ENCODE peak calls at places on chromosomes 4 and X, in five cellular contexts. D, B, T, Y and Q are unnamed samples.

GRCh38 chr4:184237612-184238011 is 19.9 kb upstream of the ENPP6 start:
- DNase-seq in D (no peak), B (no peak), T (no peak), Y (no peak), Q (no peak)

GRCh38 chr4:1330761-1331590 is 16.0 kb upstream of the UVSSA start:
- DNase-seq in D (no peak), B (no peak), T (no peak), Y (no peak), Q (no peak)

GRCh38 chr4:41542526-41543270 is 4.7 kb downstream of the LIMCH1 start:
- DNase-seq in D (no peak), B (no peak), T (no peak), Y (no peak), Q (no peak)

GRCh38 chr4:136749988-136750387 is 782.3 kb downstream of the PCDH18 start:
- DNase-seq in D (no peak), B (no peak), T (no peak), Y (no peak), Q (no peak)

GRCh38 chr4:41155194-41155830 is 59.0 kb downstream of the APBB2 start:
- DNase-seq in D (no peak), B (no peak), T (no peak), Y (no peak), Q (no peak)

GRCh38 chr4:150217192-150217591 is 138.9 kb downstream of the DCLK2 start:
- DNase-seq in D (no peak), B (no peak), T (no peak), Y (no peak), Q (no peak)

GRCh38 chr4:926538-926937 is 5.6 kb downstream of the GAK start:
- DNase-seq in D (no peak), B (no peak), T (no peak), Y (peak), Q (peak)

GRCh38 chr4:48102303-48102702 is 31.7 kb downstream of the TXK start:
- DNase-seq in D (no peak), B (no peak), T (no peak), Y (no peak), Q (no peak)

GRCh38 chrX:78375894-78376293 is 48.5 kb upstream of the CYSLTR1 start:
- DNase-seq in D (no peak), B (no peak), T (no peak), Y (no peak), Q (no peak)

GRCh38 chrX:8738588-8739189 is 6.8 kb upstream of the ANOS1 start:
- DNase-seq in D (peak), B (no peak), T (no peak), Y (no peak), Q (peak)

GRCh38 chr4:105978684-105979296 is 83.5 kb downstream of the NPNT start:
- DNase-seq in D (no peak), B (no peak), T (no peak), Y (peak), Q (no peak)

GRCh38 chrX:123860506-123860840 is 620 bp downstream of the XIAP start:
- DNase-seq in D (no peak), B (no peak), T (no peak), Y (no peak), Q (no peak)

GRCh38 chr4:6338951-6339817 is 69.5 kb downstream of the WFS1 start:
- DNase-seq in D (no peak), B (no peak), T (no peak), Y (peak), Q (no peak)

GRCh38 chrX:119757979-119758681 is at the start of gene SOWAHD:
- DNase-seq in D (peak), B (no peak), T (no peak), Y (peak), Q (peak)

GRCh38 chrX:121333942-121334341 is 286.5 kb downstream of the GLUD2 start:
- DNase-seq in D (no peak), B (no peak), T (no peak), Y (no peak), Q (no peak)

GRCh38 chr4:159042097-159042605 is 60.7 kb upstream of the RAPGEF2 start:
- DNase-seq in D (no peak), B (no peak), T (no peak), Y (no peak), Q (no peak)

GRCh38 chr4:169351860-169352259 is 81.1 kb upstream of the SH3RF1 start:
- DNase-seq in D (peak), B (no peak), T (no peak), Y (no peak), Q (no peak)

GRCh38 chrX:104750146-104750699 is 184.2 kb downstream of the IL1RAPL2 start:
- DNase-seq in D (no peak), B (no peak), T (no peak), Y (no peak), Q (no peak)

GRCh38 chrX:39808471-39808917 is 289.3 kb downstream of the BCOR start:
- DNase-seq in D (no peak), B (no peak), T (no peak), Y (no peak), Q (no peak)

GRCh38 chr4:85741921-85742591 is 267.1 kb downstream of the ARHGAP24 start:
- DNase-seq in D (no peak), B (no peak), T (no peak), Y (no peak), Q (no peak)

GRCh38 chrX:115491766-115492165 is 69.2 kb upstream of the PLS3 start:
- DNase-seq in D (no peak), B (no peak), T (no peak), Y (no peak), Q (no peak)

GRCh38 chr4:42638993-42639392 is 17.9 kb downstream of the ATP8A1 start:
- DNase-seq in D (no peak), B (no peak), T (no peak), Y (no peak), Q (no peak)

GRCh38 chrX:110402091-110402854 is 43.6 kb downstream of the RTL9 start:
- DNase-seq in D (no peak), B (no peak), T (peak), Y (peak), Q (no peak)

GRCh38 chrX:13167444-13168207 is 123.2 kb upstream of the FAM9C start:
- DNase-seq in D (no peak), B (no peak), T (peak), Y (no peak), Q (no peak)

GRCh38 chrX:13845721-13846378 is 29.0 kb upstream of the GPM6B start:
- DNase-seq in D (no peak), B (no peak), T (no peak), Y (no peak), Q (no peak)

GRCh38 chrX:1212532-1212931 is at the start of gene CRLF2:
- DNase-seq in D (peak), B (peak), T (no peak), Y (no peak), Q (no peak)

GRCh38 chr4:69707807-69708206 is 52.6 kb downstream of the SULT1B1 start:
- DNase-seq in D (no peak), B (no peak), T (no peak), Y (no peak), Q (no peak)

GRCh38 chrX:120514236-120514635 is 45.1 kb upstream of the LAMP2 start:
- DNase-seq in D (peak), B (no peak), T (no peak), Y (no peak), Q (peak)

GRCh38 chr4:177573487-177573886 is 131.2 kb upstream of the AGA start:
- DNase-seq in D (no peak), B (peak), T (no peak), Y (no peak), Q (no peak)

DNA sequence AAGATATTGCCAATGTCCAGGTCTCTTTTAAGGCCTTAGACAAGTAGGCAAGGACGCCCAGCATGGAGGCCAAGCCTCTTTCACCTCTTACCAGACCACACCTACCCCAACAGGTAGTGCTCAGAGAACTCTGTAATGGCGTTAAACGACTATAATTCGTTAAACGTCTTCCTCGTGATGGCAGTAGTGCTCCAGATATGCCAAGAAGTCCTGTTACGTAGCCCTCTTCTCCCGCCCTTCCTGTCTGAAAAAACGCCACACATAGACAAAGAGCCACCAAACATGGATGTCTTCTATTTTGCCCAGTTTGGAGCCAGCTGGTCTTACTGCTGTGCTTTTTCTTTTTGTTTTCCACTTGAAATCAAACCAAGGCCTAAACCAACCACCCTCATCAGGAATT is 190.7 kb downstream of the OR13H1 start:
- DNase-seq in D (no peak), B (no peak), T (no peak), Y (peak), Q (no peak)
- TF ChIP-seq CTCF in D (no peak), B (no peak), T (no peak), Y (peak), Q (no peak)

GRCh38 chrX:46545111-46546005 is at the start of gene ZNF674:
- DNase-seq in D (peak), B (peak), T (peak), Y (peak), Q (peak)
- TF ChIP-seq CTCF in D (no peak), B (peak), T (no peak), Y (peak), Q (no peak)

GRCh38 chr4:8440491-8441311 is at the start of the genes ACOX3 and TRMT44:
- DNase-seq in D (peak), B (peak), T (peak), Y (peak), Q (peak)
- TF ChIP-seq CTCF in D (no peak), B (no peak), T (no peak), Y (no peak), Q (no peak)

GRCh38 chr4:56466910-56467283 is 520 bp upstream of the SRP72 start:
- DNase-seq in D (no peak), B (no peak), T (no peak), Y (no peak), Q (no peak)

GRCh38 chr4:56469489-56470210 is 2.2 kb downstream of the SRP72 start:
- DNase-seq in D (no peak), B (no peak), T (no peak), Y (no peak), Q (no peak)

GRCh38 chr4:56465599-56466295 is 1.7 kb upstream of the SRP72 start:
- DNase-seq in D (peak), B (no peak), T (no peak), Y (no peak), Q (no peak)

GRCh38 chr4:56468097-56468422 is 643 bp downstream of the SRP72 start:
- DNase-seq in D (no peak), B (peak), T (no peak), Y (no peak), Q (peak)

GRCh38 chr4:56467284-56468096 is at the start of gene SRP72:
- DNase-seq in D (peak), B (peak), T (peak), Y (peak), Q (peak)
- TF ChIP-seq CTCF in D (no peak), B (no peak), T (no peak), Y (no peak), Q (no peak)

GRCh38 chr4:71711044-71711984 is 72.6 kb downstream of the GC start:
- DNase-seq in D (no peak), B (no peak), T (no peak), Y (no peak), Q (no peak)

GRCh38 chr4:71709961-71710360 is 73.9 kb downstream of the GC start:
- DNase-seq in D (peak), B (no peak), T (no peak), Y (no peak), Q (no peak)

GRCh38 chr4:71711985-71712348 is 71.9 kb downstream of the GC start:
- DNase-seq in D (no peak), B (no peak), T (no peak), Y (no peak), Q (no peak)

GRCh38 chr4:71713611-71714203 is 70.2 kb downstream of the GC start:
- DNase-seq in D (no peak), B (peak), T (no peak), Y (no peak), Q (no peak)
- TF ChIP-seq CTCF in D (peak), B (peak), T (peak), Y (peak), Q (peak)

GRCh38 chrX:148504412-148504950 is 4.1 kb downstream of the AFF2 start:
- DNase-seq in D (no peak), B (no peak), T (no peak), Y (no peak), Q (no peak)

GRCh38 chrX:148507413-148507812 is 7.0 kb downstream of the AFF2 start:
- DNase-seq in D (no peak), B (no peak), T (no peak), Y (no peak), Q (no peak)
- TF ChIP-seq CTCF in D (no peak), B (no peak), T (no peak), Y (no peak), Q (no peak)

GRCh38 chr4:7559741-7560376 is 125.1 kb upstream of the PSAPL1 start:
- DNase-seq in D (peak), B (no peak), T (no peak), Y (no peak), Q (no peak)

GRCh38 chr4:7561557-7561956 is 126.8 kb upstream of the PSAPL1 start:
- DNase-seq in D (no peak), B (no peak), T (no peak), Y (no peak), Q (no peak)

GRCh38 chr4:7557447-7557846 is 122.7 kb upstream of the PSAPL1 start:
- DNase-seq in D (no peak), B (no peak), T (no peak), Y (no peak), Q (no peak)

GRCh38 chr4:7558436-7558835 is 123.7 kb upstream of the PSAPL1 start:
- DNase-seq in D (no peak), B (no peak), T (no peak), Y (no peak), Q (no peak)

GRCh38 chr4:7559316-7559715 is 124.6 kb upstream of the PSAPL1 start:
- DNase-seq in D (no peak), B (no peak), T (no peak), Y (no peak), Q (no peak)
- TF ChIP-seq CTCF in D (no peak), B (no peak), T (no peak), Y (no peak), Q (no peak)

GRCh38 chr4:128604204-128604603 is 205.3 kb upstream of the JADE1 start:
- DNase-seq in D (no peak), B (no peak), T (no peak), Y (no peak), Q (no peak)
- TF ChIP-seq CTCF in D (no peak), B (no peak), T (no peak), Y (no peak), Q (no peak)

DNA sequence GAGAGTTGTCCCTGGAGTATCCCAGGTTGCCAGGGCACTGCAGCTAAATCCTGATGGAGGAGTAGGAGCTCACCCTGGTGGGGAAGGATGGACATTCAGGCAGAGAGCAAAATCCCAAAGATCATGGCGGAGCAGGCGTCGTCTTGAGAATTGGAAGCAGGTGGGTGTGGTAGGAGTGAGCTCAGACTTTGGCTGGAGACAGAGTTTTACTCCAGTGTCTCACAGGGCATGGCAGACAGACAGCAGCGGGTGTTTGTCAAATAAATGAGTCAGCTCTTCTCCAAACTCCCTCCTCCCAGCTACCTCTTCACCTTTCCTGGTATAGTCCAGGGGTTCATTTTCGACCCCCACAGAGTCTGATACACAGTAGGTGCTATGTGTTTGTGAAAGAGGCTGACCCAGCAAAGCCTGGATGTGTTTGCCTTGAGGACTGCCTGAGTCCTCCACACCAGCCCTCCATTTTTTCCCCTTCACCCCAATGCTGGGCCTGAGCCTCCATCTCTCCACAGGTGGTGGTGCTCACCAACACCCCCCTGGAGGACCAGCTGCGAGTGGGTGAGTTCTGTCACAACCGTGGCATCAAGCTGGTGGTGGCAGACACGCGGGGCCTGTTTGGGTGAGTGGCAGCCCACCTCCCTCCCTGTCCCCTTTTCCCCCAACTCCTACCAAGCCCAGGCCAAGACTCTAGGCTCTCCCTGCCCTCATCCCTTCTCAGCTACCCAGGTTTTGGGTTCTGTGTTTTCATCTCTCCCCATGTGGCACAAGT is 6.9 kb downstream of the UBA1 start:
- DNase-seq in D (no peak), B (no peak), T (peak), Y (peak), Q (no peak)
- TF ChIP-seq CTCF in D (no peak), B (no peak), T (no peak), Y (peak), Q (no peak)

DNA sequence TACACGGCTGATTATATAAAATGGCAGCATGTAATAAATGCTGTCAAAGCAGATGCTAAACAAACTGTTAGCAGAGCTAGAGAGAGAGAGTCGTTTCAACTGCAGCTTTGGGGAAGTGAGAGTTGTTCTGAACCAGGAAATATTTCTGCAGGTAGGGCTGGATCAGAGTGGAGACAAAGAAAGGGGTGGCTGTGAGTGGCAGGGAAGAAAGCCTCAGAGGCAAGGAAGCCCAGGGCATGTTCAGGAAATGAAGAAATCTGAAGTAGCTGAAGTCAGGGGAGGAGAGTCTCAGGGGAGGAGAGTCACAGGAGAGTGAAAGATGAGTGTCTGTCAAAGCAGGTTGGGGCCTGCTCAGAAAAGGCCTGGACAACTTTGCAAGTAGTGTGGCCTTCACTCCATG is 48.4 kb upstream of the RPS6KA3 start:
- DNase-seq in D (peak), B (no peak), T (no peak), Y (no peak), Q (no peak)
- TF ChIP-seq CTCF in D (no peak), B (no peak), T (no peak), Y (no peak), Q (no peak)